ENCODE peak calls at places on chromosomes 4 and X, in nine cellular contexts. One of them, this sample, is unnamed.

GRCh38 chr4:103075435-103075893 is 1.1 kb downstream of the SLC9B2 start:
- DNase-seq in PC-3: peak
- DNase-seq in activated CD4-positive, alpha-beta T cell treated with anti-CD3 and anti-CD28 coated beads for 1 hour: no peak
- DNase-seq in stimulated activated CD8-positive, alpha-beta memory T cell treated with anti-CD3 and anti-CD28 coated beads, Interleukin-12 subunit alpha, Interleukin-12 subunit beta, amount 100 ng/mL, for 1 hour: no peak
- DNase-seq in brain microvascular endothelial cell: no peak
- DNase-seq in colonic mucosa: no peak
- DNase-seq in pons: no peak
- DNase-seq in WTC11: no peak
- DNase-seq in stimulated activated CD4-positive, alpha-beta T cell treated with anti-CD3 and anti-CD28 coated beads, Interleukin-15, amount 100 ng/mL, for 24 hours: no peak
- DNase-seq in this sample: no peak

GRCh38 chr4:24519649-24520048 is 64.7 kb downstream of the DHX15 start:
- DNase-seq in brain microvascular endothelial cell: peak
- DNase-seq in stimulated activated CD4-positive, alpha-beta T cell treated with anti-CD3 and anti-CD28 coated beads, Interleukin-15, amount 100 ng/mL, for 24 hours: no peak
- DNase-seq in pons: no peak
- DNase-seq in WTC11: no peak
- DNase-seq in activated CD4-positive, alpha-beta T cell treated with anti-CD3 and anti-CD28 coated beads for 1 hour: no peak
- DNase-seq in colonic mucosa: no peak
- DNase-seq in PC-3: no peak
- DNase-seq in stimulated activated CD8-positive, alpha-beta memory T cell treated with anti-CD3 and anti-CD28 coated beads, Interleukin-12 subunit alpha, Interleukin-12 subunit beta, amount 100 ng/mL, for 1 hour: no peak
- DNase-seq in this sample: no peak

GRCh38 chr4:113699772-113700171 is 61.8 kb downstream of the CAMK2D start:
- DNase-seq in PC-3: no peak
- DNase-seq in brain microvascular endothelial cell: no peak
- DNase-seq in stimulated activated CD4-positive, alpha-beta T cell treated with anti-CD3 and anti-CD28 coated beads, Interleukin-15, amount 100 ng/mL, for 24 hours: no peak
- DNase-seq in colonic mucosa: no peak
- DNase-seq in WTC11: no peak
- DNase-seq in stimulated activated CD8-positive, alpha-beta memory T cell treated with anti-CD3 and anti-CD28 coated beads, Interleukin-12 subunit alpha, Interleukin-12 subunit beta, amount 100 ng/mL, for 1 hour: no peak
- DNase-seq in activated CD4-positive, alpha-beta T cell treated with anti-CD3 and anti-CD28 coated beads for 1 hour: no peak
- DNase-seq in pons: no peak
- DNase-seq in this sample: no peak

GRCh38 chr4:7924570-7924969 is 15.1 kb downstream of the AFAP1 start:
- DNase-seq in colonic mucosa: no peak
- DNase-seq in PC-3: no peak
- DNase-seq in stimulated activated CD4-positive, alpha-beta T cell treated with anti-CD3 and anti-CD28 coated beads, Interleukin-15, amount 100 ng/mL, for 24 hours: no peak
- DNase-seq in pons: no peak
- DNase-seq in activated CD4-positive, alpha-beta T cell treated with anti-CD3 and anti-CD28 coated beads for 1 hour: no peak
- DNase-seq in WTC11: no peak
- DNase-seq in brain microvascular endothelial cell: no peak
- DNase-seq in stimulated activated CD8-positive, alpha-beta memory T cell treated with anti-CD3 and anti-CD28 coated beads, Interleukin-12 subunit alpha, Interleukin-12 subunit beta, amount 100 ng/mL, for 1 hour: no peak
- DNase-seq in this sample: no peak

GRCh38 chr4:147056951-147057630 is 111.4 kb upstream of the TTC29 start:
- DNase-seq in activated CD4-positive, alpha-beta T cell treated with anti-CD3 and anti-CD28 coated beads for 1 hour: no peak
- DNase-seq in pons: no peak
- DNase-seq in PC-3: peak
- DNase-seq in colonic mucosa: no peak
- DNase-seq in brain microvascular endothelial cell: no peak
- DNase-seq in stimulated activated CD4-positive, alpha-beta T cell treated with anti-CD3 and anti-CD28 coated beads, Interleukin-15, amount 100 ng/mL, for 24 hours: no peak
- DNase-seq in WTC11: no peak
- DNase-seq in stimulated activated CD8-positive, alpha-beta memory T cell treated with anti-CD3 and anti-CD28 coated beads, Interleukin-12 subunit alpha, Interleukin-12 subunit beta, amount 100 ng/mL, for 1 hour: no peak
- DNase-seq in this sample: no peak

GRCh38 chr4:188714488-188714887 is 575.2 kb downstream of the TRIML1 start:
- DNase-seq in PC-3: no peak
- DNase-seq in activated CD4-positive, alpha-beta T cell treated with anti-CD3 and anti-CD28 coated beads for 1 hour: no peak
- DNase-seq in colonic mucosa: no peak
- DNase-seq in stimulated activated CD8-positive, alpha-beta memory T cell treated with anti-CD3 and anti-CD28 coated beads, Interleukin-12 subunit alpha, Interleukin-12 subunit beta, amount 100 ng/mL, for 1 hour: no peak
- DNase-seq in pons: no peak
- DNase-seq in WTC11: no peak
- DNase-seq in stimulated activated CD4-positive, alpha-beta T cell treated with anti-CD3 and anti-CD28 coated beads, Interleukin-15, amount 100 ng/mL, for 24 hours: no peak
- DNase-seq in brain microvascular endothelial cell: no peak
- DNase-seq in this sample: no peak

GRCh38 chrX:9897761-9898161 is 69.4 kb upstream of the CLDN34 start:
- DNase-seq in colonic mucosa: no peak
- DNase-seq in brain microvascular endothelial cell: peak
- DNase-seq in pons: peak
- DNase-seq in PC-3: no peak
- DNase-seq in stimulated activated CD4-positive, alpha-beta T cell treated with anti-CD3 and anti-CD28 coated beads, Interleukin-15, amount 100 ng/mL, for 24 hours: no peak
- DNase-seq in WTC11: no peak
- DNase-seq in stimulated activated CD8-positive, alpha-beta memory T cell treated with anti-CD3 and anti-CD28 coated beads, Interleukin-12 subunit alpha, Interleukin-12 subunit beta, amount 100 ng/mL, for 1 hour: no peak
- DNase-seq in activated CD4-positive, alpha-beta T cell treated with anti-CD3 and anti-CD28 coated beads for 1 hour: no peak
- DNase-seq in this sample: peak

GRCh38 chr4:103498161-103499070 is 221.4 kb downstream of the TACR3 start:
- DNase-seq in stimulated activated CD8-positive, alpha-beta memory T cell treated with anti-CD3 and anti-CD28 coated beads, Interleukin-12 subunit alpha, Interleukin-12 subunit beta, amount 100 ng/mL, for 1 hour: no peak
- DNase-seq in pons: no peak
- DNase-seq in PC-3: peak
- DNase-seq in colonic mucosa: no peak
- DNase-seq in stimulated activated CD4-positive, alpha-beta T cell treated with anti-CD3 and anti-CD28 coated beads, Interleukin-15, amount 100 ng/mL, for 24 hours: peak
- DNase-seq in WTC11: no peak
- DNase-seq in activated CD4-positive, alpha-beta T cell treated with anti-CD3 and anti-CD28 coated beads for 1 hour: no peak
- DNase-seq in brain microvascular endothelial cell: peak
- DNase-seq in this sample: peak

GRCh38 chr4:84938316-84938715 is 28.2 kb downstream of the WDFY3 start:
- DNase-seq in brain microvascular endothelial cell: peak
- DNase-seq in colonic mucosa: no peak
- DNase-seq in stimulated activated CD8-positive, alpha-beta memory T cell treated with anti-CD3 and anti-CD28 coated beads, Interleukin-12 subunit alpha, Interleukin-12 subunit beta, amount 100 ng/mL, for 1 hour: no peak
- DNase-seq in activated CD4-positive, alpha-beta T cell treated with anti-CD3 and anti-CD28 coated beads for 1 hour: no peak
- DNase-seq in PC-3: peak
- DNase-seq in WTC11: no peak
- DNase-seq in stimulated activated CD4-positive, alpha-beta T cell treated with anti-CD3 and anti-CD28 coated beads, Interleukin-15, amount 100 ng/mL, for 24 hours: no peak
- DNase-seq in pons: no peak
- DNase-seq in this sample: no peak

GRCh38 chr4:33715996-33716395 is 2528.3 kb downstream of the ARAP2 start:
- DNase-seq in pons: no peak
- DNase-seq in brain microvascular endothelial cell: peak
- DNase-seq in stimulated activated CD4-positive, alpha-beta T cell treated with anti-CD3 and anti-CD28 coated beads, Interleukin-15, amount 100 ng/mL, for 24 hours: no peak
- DNase-seq in WTC11: no peak
- DNase-seq in PC-3: peak
- DNase-seq in stimulated activated CD8-positive, alpha-beta memory T cell treated with anti-CD3 and anti-CD28 coated beads, Interleukin-12 subunit alpha, Interleukin-12 subunit beta, amount 100 ng/mL, for 1 hour: no peak
- DNase-seq in colonic mucosa: no peak
- DNase-seq in activated CD4-positive, alpha-beta T cell treated with anti-CD3 and anti-CD28 coated beads for 1 hour: no peak
- DNase-seq in this sample: peak

GRCh38 chrX:47179928-47180255 is 13.7 kb upstream of the UBA1 start:
- DNase-seq in stimulated activated CD8-positive, alpha-beta memory T cell treated with anti-CD3 and anti-CD28 coated beads, Interleukin-12 subunit alpha, Interleukin-12 subunit beta, amount 100 ng/mL, for 1 hour: no peak
- DNase-seq in stimulated activated CD4-positive, alpha-beta T cell treated with anti-CD3 and anti-CD28 coated beads, Interleukin-15, amount 100 ng/mL, for 24 hours: no peak
- DNase-seq in colonic mucosa: no peak
- DNase-seq in activated CD4-positive, alpha-beta T cell treated with anti-CD3 and anti-CD28 coated beads for 1 hour: no peak
- DNase-seq in brain microvascular endothelial cell: no peak
- DNase-seq in WTC11: no peak
- DNase-seq in PC-3: no peak
- DNase-seq in pons: no peak
- DNase-seq in this sample: no peak

GRCh38 chr4:20676773-20677172 is 23.5 kb upstream of the PACRGL start:
- DNase-seq in WTC11: no peak
- DNase-seq in activated CD4-positive, alpha-beta T cell treated with anti-CD3 and anti-CD28 coated beads for 1 hour: no peak
- DNase-seq in pons: no peak
- DNase-seq in stimulated activated CD4-positive, alpha-beta T cell treated with anti-CD3 and anti-CD28 coated beads, Interleukin-15, amount 100 ng/mL, for 24 hours: no peak
- DNase-seq in colonic mucosa: no peak
- DNase-seq in brain microvascular endothelial cell: no peak
- DNase-seq in stimulated activated CD8-positive, alpha-beta memory T cell treated with anti-CD3 and anti-CD28 coated beads, Interleukin-12 subunit alpha, Interleukin-12 subunit beta, amount 100 ng/mL, for 1 hour: no peak
- DNase-seq in PC-3: no peak
- DNase-seq in this sample: no peak

GRCh38 chr4:138181288-138181687 is 60.9 kb downstream of the SLC7A11 start:
- DNase-seq in activated CD4-positive, alpha-beta T cell treated with anti-CD3 and anti-CD28 coated beads for 1 hour: no peak
- DNase-seq in pons: no peak
- DNase-seq in brain microvascular endothelial cell: no peak
- DNase-seq in PC-3: no peak
- DNase-seq in stimulated activated CD8-positive, alpha-beta memory T cell treated with anti-CD3 and anti-CD28 coated beads, Interleukin-12 subunit alpha, Interleukin-12 subunit beta, amount 100 ng/mL, for 1 hour: no peak
- DNase-seq in WTC11: no peak
- DNase-seq in colonic mucosa: no peak
- DNase-seq in stimulated activated CD4-positive, alpha-beta T cell treated with anti-CD3 and anti-CD28 coated beads, Interleukin-15, amount 100 ng/mL, for 24 hours: no peak
- DNase-seq in this sample: no peak

GRCh38 chrX:110795645-110796510 is at the start of gene CHRDL1:
- DNase-seq in activated CD4-positive, alpha-beta T cell treated with anti-CD3 and anti-CD28 coated beads for 1 hour: no peak
- DNase-seq in stimulated activated CD8-positive, alpha-beta memory T cell treated with anti-CD3 and anti-CD28 coated beads, Interleukin-12 subunit alpha, Interleukin-12 subunit beta, amount 100 ng/mL, for 1 hour: no peak
- DNase-seq in stimulated activated CD4-positive, alpha-beta T cell treated with anti-CD3 and anti-CD28 coated beads, Interleukin-15, amount 100 ng/mL, for 24 hours: peak
- DNase-seq in PC-3: no peak
- DNase-seq in pons: no peak
- DNase-seq in brain microvascular endothelial cell: no peak
- DNase-seq in colonic mucosa: peak
- DNase-seq in WTC11: peak
- DNase-seq in this sample: no peak

GRCh38 chrX:82734140-82734539 is 774.0 kb upstream of the POU3F4 start:
- DNase-seq in pons: no peak
- DNase-seq in PC-3: no peak
- DNase-seq in activated CD4-positive, alpha-beta T cell treated with anti-CD3 and anti-CD28 coated beads for 1 hour: no peak
- DNase-seq in brain microvascular endothelial cell: no peak
- DNase-seq in stimulated activated CD4-positive, alpha-beta T cell treated with anti-CD3 and anti-CD28 coated beads, Interleukin-15, amount 100 ng/mL, for 24 hours: no peak
- DNase-seq in WTC11: no peak
- DNase-seq in stimulated activated CD8-positive, alpha-beta memory T cell treated with anti-CD3 and anti-CD28 coated beads, Interleukin-12 subunit alpha, Interleukin-12 subunit beta, amount 100 ng/mL, for 1 hour: no peak
- DNase-seq in colonic mucosa: no peak
- DNase-seq in this sample: no peak

GRCh38 chr4:76783836-76784235 is 114.1 kb downstream of the SOWAHB start:
- DNase-seq in stimulated activated CD4-positive, alpha-beta T cell treated with anti-CD3 and anti-CD28 coated beads, Interleukin-15, amount 100 ng/mL, for 24 hours: no peak
- DNase-seq in colonic mucosa: no peak
- DNase-seq in brain microvascular endothelial cell: peak
- DNase-seq in stimulated activated CD8-positive, alpha-beta memory T cell treated with anti-CD3 and anti-CD28 coated beads, Interleukin-12 subunit alpha, Interleukin-12 subunit beta, amount 100 ng/mL, for 1 hour: no peak
- DNase-seq in WTC11: no peak
- DNase-seq in activated CD4-positive, alpha-beta T cell treated with anti-CD3 and anti-CD28 coated beads for 1 hour: no peak
- DNase-seq in PC-3: no peak
- DNase-seq in pons: no peak
- DNase-seq in this sample: no peak

GRCh38 chr4:17623451-17624001 is 9.1 kb downstream of the MED28 start:
- DNase-seq in PC-3: no peak
- DNase-seq in colonic mucosa: no peak
- DNase-seq in brain microvascular endothelial cell: no peak
- DNase-seq in activated CD4-positive, alpha-beta T cell treated with anti-CD3 and anti-CD28 coated beads for 1 hour: no peak
- DNase-seq in stimulated activated CD8-positive, alpha-beta memory T cell treated with anti-CD3 and anti-CD28 coated beads, Interleukin-12 subunit alpha, Interleukin-12 subunit beta, amount 100 ng/mL, for 1 hour: no peak
- DNase-seq in WTC11: no peak
- DNase-seq in pons: no peak
- DNase-seq in stimulated activated CD4-positive, alpha-beta T cell treated with anti-CD3 and anti-CD28 coated beads, Interleukin-15, amount 100 ng/mL, for 24 hours: no peak
- DNase-seq in this sample: no peak

GRCh38 chrX:153885208-153885787 is 675 bp downstream of the L1CAM start:
- DNase-seq in stimulated activated CD4-positive, alpha-beta T cell treated with anti-CD3 and anti-CD28 coated beads, Interleukin-15, amount 100 ng/mL, for 24 hours: no peak
- DNase-seq in WTC11: no peak
- DNase-seq in brain microvascular endothelial cell: no peak
- DNase-seq in PC-3: no peak
- DNase-seq in activated CD4-positive, alpha-beta T cell treated with anti-CD3 and anti-CD28 coated beads for 1 hour: no peak
- DNase-seq in colonic mucosa: no peak
- DNase-seq in pons: no peak
- DNase-seq in stimulated activated CD8-positive, alpha-beta memory T cell treated with anti-CD3 and anti-CD28 coated beads, Interleukin-12 subunit alpha, Interleukin-12 subunit beta, amount 100 ng/mL, for 1 hour: no peak
- DNase-seq in this sample: no peak

GRCh38 chr4:123741906-123742305 is 345.3 kb downstream of the SPRY1 start:
- DNase-seq in stimulated activated CD8-positive, alpha-beta memory T cell treated with anti-CD3 and anti-CD28 coated beads, Interleukin-12 subunit alpha, Interleukin-12 subunit beta, amount 100 ng/mL, for 1 hour: no peak
- DNase-seq in pons: no peak
- DNase-seq in WTC11: no peak
- DNase-seq in activated CD4-positive, alpha-beta T cell treated with anti-CD3 and anti-CD28 coated beads for 1 hour: no peak
- DNase-seq in stimulated activated CD4-positive, alpha-beta T cell treated with anti-CD3 and anti-CD28 coated beads, Interleukin-15, amount 100 ng/mL, for 24 hours: no peak
- DNase-seq in brain microvascular endothelial cell: no peak
- DNase-seq in colonic mucosa: no peak
- DNase-seq in PC-3: no peak
- DNase-seq in this sample: no peak

GRCh38 chrX:105375816-105376215 is 155.3 kb upstream of the TEX13A start:
- DNase-seq in WTC11: no peak
- DNase-seq in pons: no peak
- DNase-seq in stimulated activated CD8-positive, alpha-beta memory T cell treated with anti-CD3 and anti-CD28 coated beads, Interleukin-12 subunit alpha, Interleukin-12 subunit beta, amount 100 ng/mL, for 1 hour: no peak
- DNase-seq in brain microvascular endothelial cell: no peak
- DNase-seq in colonic mucosa: no peak
- DNase-seq in stimulated activated CD4-positive, alpha-beta T cell treated with anti-CD3 and anti-CD28 coated beads, Interleukin-15, amount 100 ng/mL, for 24 hours: no peak
- DNase-seq in PC-3: no peak
- DNase-seq in activated CD4-positive, alpha-beta T cell treated with anti-CD3 and anti-CD28 coated beads for 1 hour: no peak
- DNase-seq in this sample: no peak

GRCh38 chrX:40474205-40474626 is 106.6 kb upstream of the ATP6AP2 start:
- DNase-seq in stimulated activated CD8-positive, alpha-beta memory T cell treated with anti-CD3 and anti-CD28 coated beads, Interleukin-12 subunit alpha, Interleukin-12 subunit beta, amount 100 ng/mL, for 1 hour: no peak
- DNase-seq in brain microvascular endothelial cell: no peak
- DNase-seq in colonic mucosa: no peak
- DNase-seq in WTC11: peak
- DNase-seq in stimulated activated CD4-positive, alpha-beta T cell treated with anti-CD3 and anti-CD28 coated beads, Interleukin-15, amount 100 ng/mL, for 24 hours: no peak
- DNase-seq in pons: no peak
- DNase-seq in PC-3: no peak
- DNase-seq in activated CD4-positive, alpha-beta T cell treated with anti-CD3 and anti-CD28 coated beads for 1 hour: no peak
- DNase-seq in this sample: peak

GRCh38 chr4:176451441-176451840 is 131.7 kb downstream of the SPCS3 start:
- DNase-seq in stimulated activated CD4-positive, alpha-beta T cell treated with anti-CD3 and anti-CD28 coated beads, Interleukin-15, amount 100 ng/mL, for 24 hours: no peak
- DNase-seq in WTC11: no peak
- DNase-seq in brain microvascular endothelial cell: no peak
- DNase-seq in pons: peak
- DNase-seq in stimulated activated CD8-positive, alpha-beta memory T cell treated with anti-CD3 and anti-CD28 coated beads, Interleukin-12 subunit alpha, Interleukin-12 subunit beta, amount 100 ng/mL, for 1 hour: no peak
- DNase-seq in colonic mucosa: no peak
- DNase-seq in activated CD4-positive, alpha-beta T cell treated with anti-CD3 and anti-CD28 coated beads for 1 hour: no peak
- DNase-seq in PC-3: no peak
- DNase-seq in this sample: no peak

GRCh38 chrX:115459883-115460564 is 101.0 kb upstream of the PLS3 start:
- DNase-seq in brain microvascular endothelial cell: no peak
- DNase-seq in pons: no peak
- DNase-seq in PC-3: peak
- DNase-seq in activated CD4-positive, alpha-beta T cell treated with anti-CD3 and anti-CD28 coated beads for 1 hour: no peak
- DNase-seq in colonic mucosa: no peak
- DNase-seq in WTC11: no peak
- DNase-seq in stimulated activated CD4-positive, alpha-beta T cell treated with anti-CD3 and anti-CD28 coated beads, Interleukin-15, amount 100 ng/mL, for 24 hours: no peak
- DNase-seq in stimulated activated CD8-positive, alpha-beta memory T cell treated with anti-CD3 and anti-CD28 coated beads, Interleukin-12 subunit alpha, Interleukin-12 subunit beta, amount 100 ng/mL, for 1 hour: no peak
- DNase-seq in this sample: no peak

GRCh38 chr4:57114973-57115372 is 4.8 kb upstream of the IGFBP7 start:
- DNase-seq in pons: no peak
- DNase-seq in activated CD4-positive, alpha-beta T cell treated with anti-CD3 and anti-CD28 coated beads for 1 hour: no peak
- DNase-seq in WTC11: no peak
- DNase-seq in stimulated activated CD4-positive, alpha-beta T cell treated with anti-CD3 and anti-CD28 coated beads, Interleukin-15, amount 100 ng/mL, for 24 hours: no peak
- DNase-seq in stimulated activated CD8-positive, alpha-beta memory T cell treated with anti-CD3 and anti-CD28 coated beads, Interleukin-12 subunit alpha, Interleukin-12 subunit beta, amount 100 ng/mL, for 1 hour: no peak
- DNase-seq in colonic mucosa: no peak
- DNase-seq in PC-3: no peak
- DNase-seq in brain microvascular endothelial cell: no peak
- DNase-seq in this sample: no peak

GRCh38 chrX:55867254-55867653 is 149.7 kb downstream of the RRAGB start:
- DNase-seq in stimulated activated CD4-positive, alpha-beta T cell treated with anti-CD3 and anti-CD28 coated beads, Interleukin-15, amount 100 ng/mL, for 24 hours: peak
- DNase-seq in stimulated activated CD8-positive, alpha-beta memory T cell treated with anti-CD3 and anti-CD28 coated beads, Interleukin-12 subunit alpha, Interleukin-12 subunit beta, amount 100 ng/mL, for 1 hour: no peak
- DNase-seq in PC-3: peak
- DNase-seq in brain microvascular endothelial cell: peak
- DNase-seq in colonic mucosa: no peak
- DNase-seq in WTC11: no peak
- DNase-seq in pons: no peak
- DNase-seq in activated CD4-positive, alpha-beta T cell treated with anti-CD3 and anti-CD28 coated beads for 1 hour: no peak
- DNase-seq in this sample: no peak

GRCh38 chr4:147788791-147789190 is 56.9 kb downstream of the ARHGAP10 start:
- DNase-seq in activated CD4-positive, alpha-beta T cell treated with anti-CD3 and anti-CD28 coated beads for 1 hour: no peak
- DNase-seq in WTC11: no peak
- DNase-seq in brain microvascular endothelial cell: no peak
- DNase-seq in pons: no peak
- DNase-seq in stimulated activated CD4-positive, alpha-beta T cell treated with anti-CD3 and anti-CD28 coated beads, Interleukin-15, amount 100 ng/mL, for 24 hours: no peak
- DNase-seq in colonic mucosa: no peak
- DNase-seq in stimulated activated CD8-positive, alpha-beta memory T cell treated with anti-CD3 and anti-CD28 coated beads, Interleukin-12 subunit alpha, Interleukin-12 subunit beta, amount 100 ng/mL, for 1 hour: no peak
- DNase-seq in PC-3: no peak
- DNase-seq in this sample: no peak

GRCh38 chrX:7444967-7445366 is 297.0 kb upstream of the PUDP start:
- DNase-seq in PC-3: peak
- DNase-seq in activated CD4-positive, alpha-beta T cell treated with anti-CD3 and anti-CD28 coated beads for 1 hour: no peak
- DNase-seq in colonic mucosa: no peak
- DNase-seq in brain microvascular endothelial cell: no peak
- DNase-seq in pons: no peak
- DNase-seq in stimulated activated CD4-positive, alpha-beta T cell treated with anti-CD3 and anti-CD28 coated beads, Interleukin-15, amount 100 ng/mL, for 24 hours: peak
- DNase-seq in WTC11: no peak
- DNase-seq in stimulated activated CD8-positive, alpha-beta memory T cell treated with anti-CD3 and anti-CD28 coated beads, Interleukin-12 subunit alpha, Interleukin-12 subunit beta, amount 100 ng/mL, for 1 hour: no peak
- DNase-seq in this sample: no peak

GRCh38 chr4:7761720-7762119 is 177.9 kb downstream of the AFAP1 start:
- DNase-seq in activated CD4-positive, alpha-beta T cell treated with anti-CD3 and anti-CD28 coated beads for 1 hour: peak
- DNase-seq in brain microvascular endothelial cell: peak
- DNase-seq in stimulated activated CD8-positive, alpha-beta memory T cell treated with anti-CD3 and anti-CD28 coated beads, Interleukin-12 subunit alpha, Interleukin-12 subunit beta, amount 100 ng/mL, for 1 hour: peak
- DNase-seq in PC-3: peak
- DNase-seq in WTC11: peak
- DNase-seq in colonic mucosa: peak
- DNase-seq in stimulated activated CD4-positive, alpha-beta T cell treated with anti-CD3 and anti-CD28 coated beads, Interleukin-15, amount 100 ng/mL, for 24 hours: peak
- DNase-seq in pons: no peak
- DNase-seq in this sample: no peak

GRCh38 chrX:2462780-2463179 is 38.0 kb downstream of the DHRSX start:
- DNase-seq in stimulated activated CD4-positive, alpha-beta T cell treated with anti-CD3 and anti-CD28 coated beads, Interleukin-15, amount 100 ng/mL, for 24 hours: no peak
- DNase-seq in brain microvascular endothelial cell: no peak
- DNase-seq in activated CD4-positive, alpha-beta T cell treated with anti-CD3 and anti-CD28 coated beads for 1 hour: no peak
- DNase-seq in WTC11: no peak
- DNase-seq in colonic mucosa: no peak
- DNase-seq in PC-3: no peak
- DNase-seq in stimulated activated CD8-positive, alpha-beta memory T cell treated with anti-CD3 and anti-CD28 coated beads, Interleukin-12 subunit alpha, Interleukin-12 subunit beta, amount 100 ng/mL, for 1 hour: no peak
- DNase-seq in pons: peak
- DNase-seq in this sample: no peak

GRCh38 chrX:4185086-4185485 is 471.6 kb upstream of the PRKX start:
- DNase-seq in PC-3: no peak
- DNase-seq in stimulated activated CD8-positive, alpha-beta memory T cell treated with anti-CD3 and anti-CD28 coated beads, Interleukin-12 subunit alpha, Interleukin-12 subunit beta, amount 100 ng/mL, for 1 hour: no peak
- DNase-seq in activated CD4-positive, alpha-beta T cell treated with anti-CD3 and anti-CD28 coated beads for 1 hour: no peak
- DNase-seq in brain microvascular endothelial cell: no peak
- DNase-seq in stimulated activated CD4-positive, alpha-beta T cell treated with anti-CD3 and anti-CD28 coated beads, Interleukin-15, amount 100 ng/mL, for 24 hours: no peak
- DNase-seq in WTC11: no peak
- DNase-seq in pons: no peak
- DNase-seq in colonic mucosa: no peak
- DNase-seq in this sample: no peak

This sample was measured in T1000.